ENCODE peak calls at places on chromosome 17, in eight cellular contexts. I, E, Y, K, O, Q, R and S are unnamed samples.

GRCh38 chr17:72719582-72720493 is 372.6 kb downstream of the SLC39A11 start:
- DNase-seq in I (peak; percentile 92), E (no peak), Y (no peak), K (peak; percentile 85), O (peak; percentile 88), Q (no peak), R (no peak), S (no peak)

GRCh38 chr17:77287432-77288068 is 146.8 kb downstream of the SEC14L1 start:
- DNase-seq in I (peak; percentile 92), E (no peak), Y (peak; percentile 85), K (no peak), O (peak; percentile 70), Q (no peak), R (peak; percentile 82), S (no peak)

GRCh38 chr17:67168485-67168884 is 76.5 kb downstream of the HELZ start:
- DNase-seq in I (no peak), E (no peak), Y (no peak), K (no peak), O (no peak), Q (no peak), R (no peak), S (no peak)

GRCh38 chr17:82653651-82654528 is 5.6 kb upstream of the WDR45B start:
- DNase-seq in I (no peak), E (no peak), Y (no peak), K (no peak), O (no peak), Q (no peak), R (no peak), S (no peak)

GRCh38 chr17:32936157-32936893 is 8.4 kb downstream of the TMEM98 start:
- DNase-seq in I (no peak), E (no peak), Y (no peak), K (no peak), O (no peak), Q (no peak), R (peak; percentile 17), S (no peak)

GRCh38 chr17:39997543-39997942 is 16.9 kb downstream of the PSMD3 start:
- DNase-seq in I (no peak), E (no peak), Y (peak; percentile 67), K (no peak), O (no peak), Q (no peak), R (no peak), S (no peak)

GRCh38 chr17:63652106-63652505 is 29.9 kb downstream of the MAP3K3 start:
- DNase-seq in I (no peak), E (no peak), Y (no peak), K (no peak), O (no peak), Q (no peak), R (no peak), S (no peak)

GRCh38 chr17:74922172-74922571 is 883 bp downstream of the USH1G start:
- DNase-seq in I (no peak), E (no peak), Y (no peak), K (no peak), O (no peak), Q (no peak), R (no peak), S (no peak)

GRCh38 chr17:29175349-29175748 is 4.8 kb downstream of the MYO18A start:
- DNase-seq in I (no peak), E (no peak), Y (no peak), K (no peak), O (no peak), Q (no peak), R (no peak), S (no peak)

GRCh38 chr17:28325221-28325620 is 6.2 kb downstream of the TMEM97 start:
- DNase-seq in I (no peak), E (no peak), Y (no peak), K (no peak), O (no peak), Q (no peak), R (no peak), S (no peak)

GRCh38 chr17:64223931-64224657 is 39.0 kb downstream of the TEX2 start:
- DNase-seq in I (no peak), E (no peak), Y (no peak), K (no peak), O (no peak), Q (no peak), R (no peak), S (no peak)